ENCODE peak calls at places on chromosomes 7 and 10, in seven cellular contexts. U is activated CD4-positive, alpha-beta T cell treated with anti-CD3 and anti-CD28 coated beads, Interleukin-2, amount 50 U/mL, for 1 hour; X is neuronal stem cell; H is IMR-90; D is MV-4-11; M is stimulated activated CD8-positive, alpha-beta memory T cell treated with anti-CD3 and anti-CD28 coated beads, Interleukin-15, amount 100 ng/mL, for 24 hours; O is hippocampal formation. L is an unnamed sample.

GRCh38 chr10:5645375-5645774 is 21.0 kb downstream of the ASB13 start:
- DNase-seq in U (no peak), X (no peak), H (no peak), D (no peak), M (no peak), O (no peak), L (no peak)

GRCh38 chr7:142181211-142181610 is 69.7 kb downstream of the MGAM2 start:
- DNase-seq in U (no peak), X (no peak), H (no peak), D (no peak), M (no peak), O (no peak), L (no peak)

GRCh38 chr7:91103365-91103764 is 160.9 kb upstream of the FZD1 start:
- DNase-seq in U (no peak), X (no peak), H (no peak), D (no peak), M (no peak), O (no peak), L (no peak)

GRCh38 chr7:29202651-29203069 is 8.1 kb downstream of the CHN2 start:
- DNase-seq in U (no peak), X (no peak), H (no peak), D (peak), M (no peak), O (no peak), L (no peak)

GRCh38 chr7:157559596-157560257 is 222.9 kb downstream of the DNAJB6 start:
- DNase-seq in U (no peak), X (no peak), H (no peak), D (no peak), M (no peak), O (no peak), L (no peak)

GRCh38 chr10:125756853-125757487 is 18.7 kb downstream of the MMP21 start:
- DNase-seq in U (no peak), X (no peak), H (no peak), D (no peak), M (no peak), O (no peak), L (no peak)

GRCh38 chr7:50610521-50611277 is 45.5 kb upstream of the DDC start:
- DNase-seq in U (peak), X (no peak), H (peak), D (peak), M (no peak), O (no peak), L (no peak)

GRCh38 chr7:43199761-43200160 is 87.3 kb downstream of the HECW1 start:
- DNase-seq in U (no peak), X (no peak), H (peak), D (no peak), M (no peak), O (no peak), L (no peak)

GRCh38 chr10:43056568-43057011 is 20.3 kb upstream of the RET start:
- DNase-seq in U (no peak), X (no peak), H (no peak), D (no peak), M (no peak), O (no peak), L (no peak)

GRCh38 chr7:120869700-120870099 is 11.8 kb upstream of the TSPAN12 start:
- DNase-seq in U (no peak), X (no peak), H (no peak), D (no peak), M (no peak), O (no peak), L (no peak)